ENCODE peak calls at places on chromosomes 16 and 17, in five cellular contexts. J is IMR-90, R is HepG2, I is GM12878, B is K562. U is an unnamed sample.

GRCh38 chr17:77889866-77890760 is 68.4 kb upstream of the TNRC6C start:
- DNase-seq in J (no peak), R (no peak), I (no peak), B (no peak), U (no peak)

GRCh38 chr17:8162997-8163977 is 539 bp upstream of the VAMP2 start:
- DNase-seq in J (no peak), R (no peak), I (no peak), B (no peak), U (peak; percentile 93)

GRCh38 chr17:57338257-57338919 is 82.1 kb downstream of the MSI2 start:
- DNase-seq in J (no peak), R (no peak), I (peak; percentile 64), B (no peak), U (no peak)

GRCh38 chr17:81553018-81553615 is 964 bp upstream of the FAAP100 start:
- DNase-seq in J (peak; percentile 66), R (peak; percentile 70), I (peak; percentile 53), B (peak; percentile 57), U (peak; percentile 90)

GRCh38 chr17:81483085-81483861 is 29.3 kb downstream of the ACTG1 start:
- DNase-seq in J (no peak), R (no peak), I (no peak), B (no peak), U (no peak)

GRCh38 chr16:81273223-81273940 is 34.9 kb downstream of the BCO1 start:
- DNase-seq in J (no peak), R (no peak), I (no peak), B (no peak), U (no peak)

GRCh38 chr17:44607836-44608690 is 48.2 kb upstream of the MEIOC start:
- DNase-seq in J (peak; percentile 74), R (peak; percentile 20), I (no peak), B (no peak), U (peak; percentile 89)

GRCh38 chr17:46971647-46972300 is 7.3 kb downstream of the RPRML start:
- DNase-seq in J (no peak), R (no peak), I (no peak), B (no peak), U (no peak)

GRCh38 chr17:2068589-2069051 is 13.7 kb downstream of the HIC1 start:
- DNase-seq in J (peak; percentile 90), R (no peak), I (no peak), B (no peak), U (peak; percentile 70)

GRCh38 chr16:12228607-12229499 is 252.3 kb downstream of the SNX29 start:
- DNase-seq in J (peak; percentile 71), R (peak; percentile 70), I (no peak), B (peak; percentile 56), U (peak; percentile 63)

GRCh38 chr17:18139949-18140348 is 31.4 kb downstream of the MYO15A start:
- DNase-seq in J (peak; percentile 18), R (peak; percentile 39), I (no peak), B (peak; percentile 51), U (peak; percentile 68)

GRCh38 chr16:79612207-79612606 is 11.7 kb upstream of the MAF start:
- DNase-seq in J (no peak), R (no peak), I (no peak), B (no peak), U (no peak)

GRCh38 chr17:79808763-79809529 is 12.1 kb upstream of the CBX8 start:
- DNase-seq in J (no peak), R (peak; percentile 73), I (no peak), B (no peak), U (no peak)

GRCh38 chr16:57781741-57782606 is 20.3 kb downstream of the KIFC3 start:
- DNase-seq in J (peak; percentile 43), R (peak; percentile 94), I (no peak), B (no peak), U (no peak)

GRCh38 chr16:30644334-30644830 is 6.4 kb upstream of the PRR14 start:
- DNase-seq in J (no peak), R (no peak), I (no peak), B (no peak), U (no peak)

GRCh38 chr17:68581863-68582645 is 19.1 kb downstream of the FAM20A start:
- DNase-seq in J (no peak), R (no peak), I (no peak), B (no peak), U (no peak)

GRCh38 chr17:6208608-6209180 is 138.5 kb downstream of the WSCD1 start:
- DNase-seq in J (no peak), R (no peak), I (no peak), B (no peak), U (no peak)

GRCh38 chr16:81214745-81215166 is 23.7 kb upstream of the BCO1 start:
- DNase-seq in J (peak; percentile 15), R (peak; percentile 48), I (no peak), B (peak; percentile 54), U (no peak)

GRCh38 chr17:65554568-65555223 is 6.8 kb downstream of the AXIN2 start:
- DNase-seq in J (peak; percentile 17), R (no peak), I (no peak), B (no peak), U (no peak)

GRCh38 chr17:40443196-40443987 is at the start of gene IGFBP4:
- DNase-seq in J (peak; percentile 71), R (peak; percentile 69), I (no peak), B (peak; percentile 91), U (peak; percentile 92)

GRCh38 chr16:55370762-55371482 is 46.9 kb downstream of the IRX6 start:
- DNase-seq in J (peak; percentile 8), R (peak; percentile 7), I (no peak), B (no peak), U (peak; percentile 71)

GRCh38 chr17:33696102-33696501 is 403.0 kb upstream of the ASIC2 start:
- DNase-seq in J (no peak), R (no peak), I (no peak), B (peak; percentile 41), U (peak; percentile 30)

DNA sequence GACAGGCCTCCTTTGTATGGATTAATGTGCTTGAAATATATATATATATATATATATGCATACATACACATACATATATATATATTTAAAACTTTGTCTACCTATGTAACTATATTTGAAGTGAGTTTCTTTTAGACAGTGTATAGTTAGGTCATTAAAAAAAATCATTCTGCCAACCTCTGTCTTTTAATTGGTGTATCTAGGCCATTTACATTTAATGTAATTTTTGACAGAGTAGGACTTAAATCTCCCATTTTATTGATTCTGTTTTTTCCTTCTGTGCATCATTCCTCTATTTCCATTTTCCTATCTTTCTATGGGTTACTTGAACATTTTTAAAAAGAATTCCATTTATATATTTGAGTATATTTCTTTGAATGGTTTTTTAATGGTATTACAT is 125.2 kb downstream of the IRF8 start:
- DNase-seq in J (no peak), R (no peak), I (no peak), B (no peak), U (no peak)
- TF ChIP-seq MXI1 in J (no peak), R (no peak), I (no peak), B (no peak), U (no peak)

GRCh38 chr17:16444258-16444886 is 29.0 kb downstream of the TRPV2 start:
- DNase-seq in J (no peak), R (no peak), I (no peak), B (no peak), U (no peak)
- TF ChIP-seq MXI1 in J (no peak), R (no peak), I (no peak), B (no peak), U (no peak)

DNA sequence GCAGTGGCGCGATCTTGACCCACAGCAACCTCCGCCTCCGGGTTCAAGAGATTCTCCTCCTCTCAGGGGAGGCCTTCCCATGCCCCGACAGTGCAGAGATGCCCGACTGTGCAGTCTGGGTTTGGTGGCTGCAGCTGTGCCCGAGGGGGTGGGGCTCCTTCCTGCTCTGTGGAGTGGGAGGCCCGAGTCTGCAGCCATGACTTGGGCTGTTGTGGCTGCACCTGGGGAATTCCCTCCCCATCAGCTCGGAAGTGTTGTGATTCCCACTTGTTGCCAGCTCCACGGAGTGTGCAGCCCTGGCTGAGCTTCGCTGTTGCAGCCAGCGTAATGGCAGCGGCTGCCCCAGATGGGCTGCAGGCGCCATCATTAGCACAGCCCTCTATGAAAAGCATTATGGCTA is 66.4 kb upstream of the SMIM36 start:
- DNase-seq in J (peak; percentile 19), R (no peak), I (no peak), B (no peak), U (no peak)
- TF ChIP-seq MXI1 in J (no peak), R (no peak), I (no peak), B (no peak), U (no peak)

GRCh38 chr16:17276610-17277009 is 194.2 kb downstream of the XYLT1 start:
- DNase-seq in J (no peak), R (no peak), I (no peak), B (no peak), U (no peak)

GRCh38 chr16:17273142-17273561 is 197.6 kb downstream of the XYLT1 start:
- DNase-seq in J (peak; percentile 94), R (peak; percentile 35), I (no peak), B (no peak), U (no peak)

GRCh38 chr16:17272716-17273115 is 198.0 kb downstream of the XYLT1 start:
- DNase-seq in J (no peak), R (no peak), I (no peak), B (no peak), U (no peak)

GRCh38 chr16:17275989-17276530 is 194.7 kb downstream of the XYLT1 start:
- DNase-seq in J (no peak), R (no peak), I (no peak), B (no peak), U (no peak)

GRCh38 chr16:17275076-17275732 is 195.6 kb downstream of the XYLT1 start:
- DNase-seq in J (no peak), R (peak; percentile 85), I (no peak), B (no peak), U (no peak)
- TF ChIP-seq MXI1 in J (no peak), R (no peak), I (no peak), B (no peak), U (no peak)

GRCh38 chr17:54888254-54888653 is 12.4 kb upstream of the TOM1L1 start:
- DNase-seq in J (no peak), R (no peak), I (no peak), B (no peak), U (no peak)

GRCh38 chr17:54887787-54888186 is 12.9 kb upstream of the TOM1L1 start:
- DNase-seq in J (no peak), R (no peak), I (no peak), B (no peak), U (no peak)

GRCh38 chr17:54888981-54889380 is 11.7 kb upstream of the TOM1L1 start:
- DNase-seq in J (no peak), R (no peak), I (no peak), B (no peak), U (no peak)

GRCh38 chr17:54892360-54892759 is 8.3 kb upstream of the TOM1L1 start:
- DNase-seq in J (no peak), R (no peak), I (no peak), B (no peak), U (no peak)

DNA sequence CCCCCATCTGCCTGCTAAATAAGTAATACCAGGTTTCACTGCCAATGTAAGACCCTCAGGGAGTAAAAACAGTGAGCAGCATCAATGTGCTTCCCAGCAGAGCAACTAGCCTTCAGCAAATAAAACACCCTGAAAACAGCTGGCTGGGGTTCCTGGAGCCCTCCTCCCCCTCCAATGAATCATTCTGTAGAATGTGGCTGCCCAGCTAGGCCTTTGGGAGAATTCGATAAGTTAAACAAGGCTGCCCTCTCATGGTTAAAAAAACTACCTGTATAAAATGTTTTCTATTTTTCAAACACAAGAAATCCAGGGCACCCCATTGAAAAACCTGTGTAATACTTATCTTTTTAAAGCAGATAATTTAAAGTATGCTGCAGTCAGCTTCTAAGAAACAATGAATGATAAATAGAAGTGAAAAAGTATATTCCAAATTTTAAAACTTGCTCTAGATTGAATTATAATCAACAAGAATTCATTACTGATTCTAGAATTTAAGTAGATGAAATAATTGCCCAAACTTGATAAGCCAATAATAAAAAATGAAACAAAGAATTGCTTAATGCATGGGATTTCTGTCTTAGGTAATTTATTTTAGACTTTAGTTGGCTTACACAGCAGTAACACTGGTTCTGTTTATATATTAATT is 9.4 kb upstream of the TOM1L1 start:
- DNase-seq in J (peak; percentile 73), R (peak; percentile 61), I (no peak), B (peak; percentile 74), U (peak; percentile 76)
- TF ChIP-seq MXI1 in J (no peak), R (no peak), I (no peak), B (no peak), U (peak; percentile 44)

U was measured in SK-N-SH.